ENCODE peak calls at places on chromosomes 5 and 9, in six cellular contexts. X is left ventricle myocardium inferior, Y is IMR-90, Q is psoas muscle, R is heart left ventricle, G is hepatocyte. N is an unnamed sample. For H3K4me1, the result is how much of the 10 kb centered on the place peaks cover.

GRCh38 chr9:130459941-130460340 is 15.2 kb downstream of the ASS1 start:
- DNase-seq in X (no peak), Y (no peak), Q (no peak), R (no peak), G (no peak), N (no peak)

GRCh38 chr5:178340637-178341036 is 108.0 kb upstream of the PHYKPL start:
- DNase-seq in X (no peak), Y (no peak), Q (no peak), R (peak), G (no peak), N (no peak)

GRCh38 chr5:15014809-15015208 is 143.2 kb upstream of the ANKH start:
- DNase-seq in X (no peak), Y (peak), Q (no peak), R (no peak), G (peak), N (no peak)

GRCh38 chr5:956941-957729 is 51.5 kb upstream of the NKD2 start:
- DNase-seq in X (no peak), Y (peak), Q (peak), R (peak), G (peak), N (no peak)

GRCh38 chr5:170028124-170028523 is 47.8 kb upstream of the INSYN2B start:
- DNase-seq in X (no peak), Y (no peak), Q (no peak), R (no peak), G (no peak), N (no peak)

GRCh38 chr5:16578474-16578883 is 38.3 kb downstream of the RETREG1 start:
- DNase-seq in X (no peak), Y (no peak), Q (no peak), R (no peak), G (no peak), N (no peak)

GRCh38 chr5:141697586-141697985 is 15.6 kb upstream of the ARAP3 start:
- DNase-seq in X (no peak), Y (no peak), Q (no peak), R (no peak), G (no peak), N (no peak)

GRCh38 chr9:109255394-109255793 is 65.5 kb downstream of the EPB41L4B start:
- DNase-seq in X (no peak), Y (no peak), Q (no peak), R (no peak), G (no peak), N (no peak)

GRCh38 chr5:109885205-109885604 is 195.5 kb downstream of the MAN2A1 start:
- DNase-seq in X (no peak), Y (no peak), Q (no peak), R (no peak), G (no peak), N (no peak)

GRCh38 chr5:129361441-129362025 is 98.6 kb upstream of the ADAMTS19 start:
- DNase-seq in X (no peak), Y (peak), Q (no peak), R (no peak), G (peak), N (no peak)

GRCh38 chr9:125743687-125744428 is 3.3 kb upstream of the PBX3 start:
- DNase-seq in X (no peak), Y (no peak), Q (no peak), R (no peak), G (no peak), N (no peak)

GRCh38 chr9:79446540-79447307 is 125.0 kb upstream of the TLE4 start:
- DNase-seq in X (no peak), Y (no peak), Q (no peak), R (no peak), G (no peak), N (no peak)

DNA sequence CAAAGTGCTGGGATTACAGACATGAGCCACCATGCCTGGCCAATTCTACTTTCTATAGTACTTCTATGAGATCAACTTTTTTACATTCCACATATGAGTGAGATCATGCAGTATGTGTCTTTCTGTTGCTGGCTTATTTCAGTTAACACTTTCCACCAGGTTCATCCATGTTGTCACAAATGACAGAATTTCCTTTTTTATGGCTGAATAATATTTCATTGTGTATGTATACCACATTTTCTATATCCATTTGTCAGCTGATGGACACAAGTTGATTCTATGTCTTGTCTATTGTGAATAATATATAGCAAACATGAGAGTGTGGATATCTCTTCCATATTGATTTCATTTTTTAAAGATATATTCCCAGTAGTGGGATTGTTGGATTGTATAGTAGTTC is 17.2 kb downstream of the NLN start:
- DNase-seq in X (no peak), Y (no peak), Q (no peak), R (no peak), G (no peak), N (no peak)
- TF ChIP-seq CTCF in X (no peak), Y (no peak), Q (no peak), R (no peak), G (no peak), N (no peak)

GRCh38 chr9:88950341-88951141 is 40.7 kb upstream of the S1PR3 start:
- DNase-seq in X (no peak), Y (peak), Q (no peak), R (no peak), G (no peak), N (no peak)
- H3K4me1 ChIP-seq in X (half or more), Y (under half), Q (under half), R (under half), G (under half), N (under half)

GRCh38 chr5:67816456-67816855 is 399.1 kb upstream of the PIK3R1 start:
- DNase-seq in X (no peak), Y (no peak), Q (no peak), R (no peak), G (no peak), N (no peak)
- H3K27ac ChIP-seq in X (peak), Y (no peak), Q (no peak), R (peak), G (peak), N (no peak)

GRCh38 chr5:138579517-138579863 is 4.3 kb upstream of the HSPA9 start:
- DNase-seq in X (no peak), Y (no peak), Q (no peak), R (no peak), G (no peak), N (no peak)
- TF ChIP-seq CTCF in X (no peak), Y (no peak), Q (no peak), R (no peak), G (no peak), N (no peak)

GRCh38 chr9:107868166-107868565 is 378.6 kb upstream of the KLF4 start:
- DNase-seq in X (no peak), Y (no peak), Q (no peak), R (no peak), G (no peak), N (no peak)
- H3K4me1 ChIP-seq in X (under half), Y (under half), Q (under half), R (under half), G (under half), N (under half)

GRCh38 chr5:172858990-172859811 is 25.1 kb downstream of the ERGIC1 start:
- DNase-seq in X (peak), Y (peak), Q (peak), R (peak), G (peak), N (peak)

GRCh38 chr5:172861461-172861860 is 27.4 kb downstream of the ERGIC1 start:
- DNase-seq in X (no peak), Y (no peak), Q (no peak), R (no peak), G (no peak), N (no peak)

GRCh38 chr5:172859966-172860365 is 25.9 kb downstream of the ERGIC1 start:
- DNase-seq in X (no peak), Y (no peak), Q (no peak), R (no peak), G (no peak), N (no peak)

GRCh38 chr5:172862165-172862801 is 28.2 kb downstream of the ERGIC1 start:
- DNase-seq in X (no peak), Y (peak), Q (no peak), R (no peak), G (no peak), N (no peak)

GRCh38 chr5:172860520-172861443 is 26.7 kb downstream of the ERGIC1 start:
- DNase-seq in X (peak), Y (peak), Q (peak), R (peak), G (no peak), N (peak)
- H3K27ac ChIP-seq in X (peak), Y (peak), Q (peak), R (peak), G (peak), N (peak)

GRCh38 chr5:181151146-181151545 is 3.8 kb downstream of the OR2V2 start:
- DNase-seq in X (no peak), Y (no peak), Q (no peak), R (no peak), G (no peak), N (no peak)
- TF ChIP-seq CTCF in X (no peak), Y (no peak), Q (no peak), R (peak), G (no peak), N (no peak)

N was measured in colonic mucosa.